ENCODE peak calls at places on chromosomes 7 and 10, in nine cellular contexts. Z is naive thymus-derived CD8-positive, alpha-beta T cell; U is NCI-H187; N is IMR-90; O is fibroblast of the conjunctiva; L is right lobe of liver; W is activated T-cell treated with anti-CD3 and anti-CD28 coated beads for 1 hour; V is RCC 7860; I is HEK293T. J is an unnamed sample.

GRCh38 chr10:62866451-62866850 is 50.3 kb upstream of the EGR2 start:
- DNase-seq in W (no peak), U (no peak), V (no peak), O (no peak), Z (no peak), N (no peak), L (no peak), I (no peak), J (no peak)

GRCh38 chr7:134943785-134944400 is 42.4 kb upstream of the AGBL3 start:
- DNase-seq in O (no peak), U (no peak), L (no peak), N (peak), V (no peak), W (no peak), I (peak), Z (no peak), J (no peak)

GRCh38 chr7:115223959-115224358 is 302.1 kb downstream of the MDFIC start:
- DNase-seq in W (no peak), V (no peak), U (no peak), L (no peak), O (no peak), I (no peak), Z (no peak), N (peak), J (no peak)

GRCh38 chr10:32949221-32949678 is 8.8 kb downstream of the ITGB1 start:
- DNase-seq in L (no peak), U (no peak), W (no peak), V (no peak), Z (no peak), I (no peak), N (no peak), O (no peak), J (no peak)

GRCh38 chr7:32161708-32162107 is 91.5 kb upstream of the PDE1C start:
- DNase-seq in Z (no peak), O (no peak), L (no peak), W (no peak), V (peak), U (no peak), I (no peak), N (peak), J (no peak)

GRCh38 chr7:31986878-31987518 is 83.2 kb downstream of the PDE1C start:
- DNase-seq in N (peak), Z (no peak), W (no peak), L (no peak), I (no peak), U (no peak), V (no peak), O (no peak), J (no peak)

GRCh38 chr10:99779335-99779734 is 3.1 kb upstream of the ABCC2 start:
- DNase-seq in N (peak), Z (no peak), U (no peak), W (no peak), V (peak), I (no peak), L (no peak), O (peak), J (no peak)

GRCh38 chr7:1883031-1883761 is 213.1 kb downstream of the ELFN1 start:
- DNase-seq in U (no peak), L (peak), W (no peak), N (peak), I (no peak), Z (no peak), O (peak), V (peak), J (no peak)

GRCh38 chr7:91556956-91557650 is 292.9 kb downstream of the FZD1 start:
- DNase-seq in L (no peak), W (no peak), Z (no peak), O (no peak), I (no peak), U (no peak), N (no peak), V (no peak), J (no peak)

GRCh38 chr7:147833549-147833948 is 757.0 kb upstream of the C7orf33 start:
- DNase-seq in L (no peak), I (peak), N (no peak), V (no peak), U (no peak), O (no peak), Z (no peak), W (no peak), J (peak)

GRCh38 chr7:151085329-151085690 is 965 bp upstream of the AGAP3 start:
- DNase-seq in N (no peak), V (no peak), Z (no peak), O (no peak), L (no peak), U (no peak), I (no peak), W (no peak), J (no peak)

J was measured in neural crest cell.